ENCODE peak calls at places on chromosomes 5 and 9, in six cellular contexts. F is B cell; X is tibial nerve; R is NCI-H69; E is activated naive CD4-positive, alpha-beta T cell; A is PC-9. C is an unnamed sample.
A peak's percentile ranks its signal among the peaks of the same experiment; 100 is the strongest.

GRCh38 chr9:96031366-96031824 is 155.9 kb downstream of the ERCC6L2 start:
- DNase-seq in F (no peak), X (peak; percentile 63), R (peak; percentile 99), E (no peak), A (no peak), C (peak; percentile 24)

GRCh38 chr5:149915392-149916260 is 29.0 kb downstream of the PDE6A start:
- DNase-seq in F (no peak), X (no peak), R (no peak), E (no peak), A (peak; percentile 94), C (peak; percentile 81)

GRCh38 chr5:75660678-75661465 is 49.6 kb downstream of the ANKDD1B start:
- DNase-seq in F (no peak), X (no peak), R (no peak), E (no peak), A (no peak), C (no peak)

GRCh38 chr9:114516913-114517312 is 11.6 kb upstream of the WHRN start:
- DNase-seq in F (no peak), X (no peak), R (no peak), E (no peak), A (no peak), C (peak; percentile 63)

GRCh38 chr5:121887727-121888126 is 36.0 kb downstream of the FTMT start:
- DNase-seq in F (no peak), X (no peak), R (no peak), E (no peak), A (no peak), C (no peak)

GRCh38 chr5:89968870-89969472 is 440.6 kb downstream of the CETN3 start:
- DNase-seq in F (no peak), X (no peak), R (no peak), E (no peak), A (no peak), C (no peak)

GRCh38 chr5:154782326-154782725 is 27.1 kb downstream of the LARP1 start:
- DNase-seq in F (no peak), X (no peak), R (no peak), E (no peak), A (no peak), C (no peak)

GRCh38 chr9:9920425-9920824 is 692.4 kb downstream of the PTPRD start:
- DNase-seq in F (no peak), X (no peak), R (peak; percentile 69), E (no peak), A (no peak), C (no peak)

GRCh38 chr5:63043792-63044191 is 465.2 kb downstream of the LRRC70 start:
- DNase-seq in F (no peak), X (no peak), R (no peak), E (no peak), A (no peak), C (no peak)

GRCh38 chr5:154162475-154163217 is 27.9 kb upstream of the GALNT10 start:
- DNase-seq in F (no peak), X (no peak), R (no peak), E (no peak), A (no peak), C (no peak)

GRCh38 chr5:155728857-155729683 is 597.9 kb upstream of the SGCD start:
- DNase-seq in F (no peak), X (no peak), R (peak; percentile 92), E (no peak), A (no peak), C (no peak)

C was measured in epithelial cell of esophagus.